ENCODE peak calls at places on chromosomes 2 and 18, in eight cellular contexts. One of them, this sample, is unnamed.

GRCh38 chr2:227462972-227463931 is 8.7 kb upstream of the AGFG1 start:
- DNase-seq in kidney: no peak
- DNase-seq in stimulated activated naive CD8-positive, alpha-beta T cell treated with anti-CD3 and anti-CD28 coated beads, Interleukin-15, amount 100 ng/mL, for 72 hours: peak; percentile 59
- DNase-seq in amniotic epithelial cell: peak; percentile 52
- DNase-seq in aorta: no peak
- DNase-seq in astrocyte of the spinal cord: no peak
- DNase-seq in Caki2: no peak
- DNase-seq in Kasumi-1: no peak
- DNase-seq in this sample: peak; percentile 59

GRCh38 chr18:77086034-77086433 is 46.5 kb downstream of the MBP start:
- DNase-seq in kidney: no peak
- DNase-seq in stimulated activated naive CD8-positive, alpha-beta T cell treated with anti-CD3 and anti-CD28 coated beads, Interleukin-15, amount 100 ng/mL, for 72 hours: no peak
- DNase-seq in amniotic epithelial cell: peak; percentile 79
- DNase-seq in aorta: no peak
- DNase-seq in astrocyte of the spinal cord: peak; percentile 80
- DNase-seq in Caki2: no peak
- DNase-seq in Kasumi-1: no peak
- DNase-seq in this sample: no peak

GRCh38 chr2:227415538-227416424 is 28.0 kb upstream of the SCYGR1 start:
- DNase-seq in kidney: no peak
- DNase-seq in stimulated activated naive CD8-positive, alpha-beta T cell treated with anti-CD3 and anti-CD28 coated beads, Interleukin-15, amount 100 ng/mL, for 72 hours: no peak
- DNase-seq in amniotic epithelial cell: peak; percentile 90
- DNase-seq in aorta: peak; percentile 65
- DNase-seq in astrocyte of the spinal cord: peak; percentile 71
- DNase-seq in Caki2: peak; percentile 38
- DNase-seq in Kasumi-1: peak; percentile 42
- DNase-seq in this sample: no peak

GRCh38 chr2:237574467-237574866 is 8.1 kb downstream of the PRLH start:
- DNase-seq in kidney: peak; percentile 59
- DNase-seq in stimulated activated naive CD8-positive, alpha-beta T cell treated with anti-CD3 and anti-CD28 coated beads, Interleukin-15, amount 100 ng/mL, for 72 hours: no peak
- DNase-seq in amniotic epithelial cell: no peak
- DNase-seq in aorta: peak; percentile 41
- DNase-seq in astrocyte of the spinal cord: no peak
- DNase-seq in Caki2: no peak
- DNase-seq in Kasumi-1: no peak
- DNase-seq in this sample: no peak

GRCh38 chr2:8009010-8009597 is 672.8 kb upstream of the ID2 start:
- DNase-seq in kidney: no peak
- DNase-seq in stimulated activated naive CD8-positive, alpha-beta T cell treated with anti-CD3 and anti-CD28 coated beads, Interleukin-15, amount 100 ng/mL, for 72 hours: no peak
- DNase-seq in amniotic epithelial cell: peak; percentile 14
- DNase-seq in aorta: peak; percentile 61
- DNase-seq in astrocyte of the spinal cord: peak; percentile 34
- DNase-seq in Caki2: no peak
- DNase-seq in Kasumi-1: no peak
- DNase-seq in this sample: no peak

GRCh38 chr2:238916875-238917590 is 69.1 kb downstream of the TWIST2 start:
- DNase-seq in kidney: peak; percentile 63
- DNase-seq in stimulated activated naive CD8-positive, alpha-beta T cell treated with anti-CD3 and anti-CD28 coated beads, Interleukin-15, amount 100 ng/mL, for 72 hours: no peak
- DNase-seq in amniotic epithelial cell: no peak
- DNase-seq in aorta: no peak
- DNase-seq in astrocyte of the spinal cord: no peak
- DNase-seq in Caki2: no peak
- DNase-seq in Kasumi-1: no peak
- DNase-seq in this sample: no peak

GRCh38 chr2:149990965-149991364 is 403.4 kb upstream of the MMADHC start:
- DNase-seq in kidney: no peak
- DNase-seq in stimulated activated naive CD8-positive, alpha-beta T cell treated with anti-CD3 and anti-CD28 coated beads, Interleukin-15, amount 100 ng/mL, for 72 hours: no peak
- DNase-seq in amniotic epithelial cell: no peak
- DNase-seq in aorta: no peak
- DNase-seq in astrocyte of the spinal cord: no peak
- DNase-seq in Caki2: no peak
- DNase-seq in Kasumi-1: no peak
- DNase-seq in this sample: no peak

GRCh38 chr2:236670235-236670620 is 100.6 kb downstream of the ACKR3 start:
- DNase-seq in kidney: peak; percentile 52
- DNase-seq in stimulated activated naive CD8-positive, alpha-beta T cell treated with anti-CD3 and anti-CD28 coated beads, Interleukin-15, amount 100 ng/mL, for 72 hours: no peak
- DNase-seq in amniotic epithelial cell: no peak
- DNase-seq in aorta: no peak
- DNase-seq in astrocyte of the spinal cord: no peak
- DNase-seq in Caki2: no peak
- DNase-seq in Kasumi-1: no peak
- DNase-seq in this sample: no peak

GRCh38 chr2:214575030-214575949 is 164.4 kb downstream of the VWC2L start:
- DNase-seq in kidney: peak; percentile 40
- DNase-seq in stimulated activated naive CD8-positive, alpha-beta T cell treated with anti-CD3 and anti-CD28 coated beads, Interleukin-15, amount 100 ng/mL, for 72 hours: no peak
- DNase-seq in amniotic epithelial cell: no peak
- DNase-seq in aorta: no peak
- DNase-seq in astrocyte of the spinal cord: peak; percentile 19
- DNase-seq in Caki2: no peak
- DNase-seq in Kasumi-1: no peak
- DNase-seq in this sample: no peak

GRCh38 chr2:230666446-230666845 is 46.2 kb upstream of the CAB39 start:
- DNase-seq in kidney: no peak
- DNase-seq in stimulated activated naive CD8-positive, alpha-beta T cell treated with anti-CD3 and anti-CD28 coated beads, Interleukin-15, amount 100 ng/mL, for 72 hours: no peak
- DNase-seq in amniotic epithelial cell: no peak
- DNase-seq in aorta: no peak
- DNase-seq in astrocyte of the spinal cord: no peak
- DNase-seq in Caki2: no peak
- DNase-seq in Kasumi-1: no peak
- DNase-seq in this sample: no peak

GRCh38 chr2:207983654-207984053 is 41.7 kb downstream of the PLEKHM3 start:
- DNase-seq in kidney: no peak
- DNase-seq in stimulated activated naive CD8-positive, alpha-beta T cell treated with anti-CD3 and anti-CD28 coated beads, Interleukin-15, amount 100 ng/mL, for 72 hours: no peak
- DNase-seq in amniotic epithelial cell: no peak
- DNase-seq in aorta: no peak
- DNase-seq in astrocyte of the spinal cord: no peak
- DNase-seq in Caki2: no peak
- DNase-seq in Kasumi-1: no peak
- DNase-seq in this sample: peak; percentile 22

GRCh38 chr2:15408759-15409158 is 152.4 kb downstream of the NBAS start:
- DNase-seq in kidney: no peak
- DNase-seq in stimulated activated naive CD8-positive, alpha-beta T cell treated with anti-CD3 and anti-CD28 coated beads, Interleukin-15, amount 100 ng/mL, for 72 hours: no peak
- DNase-seq in amniotic epithelial cell: no peak
- DNase-seq in aorta: no peak
- DNase-seq in astrocyte of the spinal cord: no peak
- DNase-seq in Caki2: no peak
- DNase-seq in Kasumi-1: no peak
- DNase-seq in this sample: no peak

GRCh38 chr2:133581027-133581760 is 12.9 kb upstream of the NCKAP5 start:
- DNase-seq in kidney: no peak
- DNase-seq in stimulated activated naive CD8-positive, alpha-beta T cell treated with anti-CD3 and anti-CD28 coated beads, Interleukin-15, amount 100 ng/mL, for 72 hours: no peak
- DNase-seq in amniotic epithelial cell: no peak
- DNase-seq in aorta: no peak
- DNase-seq in astrocyte of the spinal cord: peak; percentile 39
- DNase-seq in Caki2: no peak
- DNase-seq in Kasumi-1: no peak
- DNase-seq in this sample: no peak

GRCh38 chr2:195520671-195521155 is 136.3 kb upstream of the SLC39A10 start:
- DNase-seq in kidney: no peak
- DNase-seq in stimulated activated naive CD8-positive, alpha-beta T cell treated with anti-CD3 and anti-CD28 coated beads, Interleukin-15, amount 100 ng/mL, for 72 hours: no peak
- DNase-seq in amniotic epithelial cell: peak; percentile 95
- DNase-seq in aorta: no peak
- DNase-seq in astrocyte of the spinal cord: peak; percentile 98
- DNase-seq in Caki2: peak; percentile 81
- DNase-seq in Kasumi-1: no peak
- DNase-seq in this sample: no peak

GRCh38 chr2:137975280-137976271 is 11.3 kb downstream of the HNMT start:
- DNase-seq in kidney: no peak
- DNase-seq in stimulated activated naive CD8-positive, alpha-beta T cell treated with anti-CD3 and anti-CD28 coated beads, Interleukin-15, amount 100 ng/mL, for 72 hours: no peak
- DNase-seq in amniotic epithelial cell: no peak
- DNase-seq in aorta: no peak
- DNase-seq in astrocyte of the spinal cord: no peak
- DNase-seq in Caki2: no peak
- DNase-seq in Kasumi-1: no peak
- DNase-seq in this sample: no peak

This sample was measured in GM13977.